ENCODE peak calls at places on chromosomes 2 and 18, in six cellular contexts. One of them, this sample, is unnamed.

GRCh38 chr18:56516769-56517168 is 121.6 kb downstream of the TXNL1 start:
- DNase-seq in lung microvascular endothelial cell: no peak
- DNase-seq in RWPE1: no peak
- DNase-seq in cortex of kidney: no peak
- DNase-seq in stimulated activated CD8-positive, alpha-beta memory T cell treated with anti-CD3 and anti-CD28 coated beads, Interleukin-7, amount 100 ng/mL, for 1 hour: no peak
- DNase-seq in ureter: no peak
- DNase-seq in this sample: no peak

GRCh38 chr2:4763009-4763408 is 929.2 kb upstream of the SOX11 start:
- DNase-seq in ureter: no peak
- DNase-seq in lung microvascular endothelial cell: peak
- DNase-seq in stimulated activated CD8-positive, alpha-beta memory T cell treated with anti-CD3 and anti-CD28 coated beads, Interleukin-7, amount 100 ng/mL, for 1 hour: no peak
- DNase-seq in cortex of kidney: no peak
- DNase-seq in RWPE1: no peak
- DNase-seq in this sample: no peak

GRCh38 chr2:170141865-170142264 is 36.1 kb upstream of the MYO3B start:
- DNase-seq in stimulated activated CD8-positive, alpha-beta memory T cell treated with anti-CD3 and anti-CD28 coated beads, Interleukin-7, amount 100 ng/mL, for 1 hour: no peak
- DNase-seq in cortex of kidney: no peak
- DNase-seq in RWPE1: no peak
- DNase-seq in lung microvascular endothelial cell: no peak
- DNase-seq in ureter: no peak
- DNase-seq in this sample: no peak

GRCh38 chr18:67634631-67635338 is 118.3 kb upstream of the DSEL start:
- DNase-seq in cortex of kidney: no peak
- DNase-seq in lung microvascular endothelial cell: no peak
- DNase-seq in ureter: no peak
- DNase-seq in stimulated activated CD8-positive, alpha-beta memory T cell treated with anti-CD3 and anti-CD28 coated beads, Interleukin-7, amount 100 ng/mL, for 1 hour: no peak
- DNase-seq in RWPE1: no peak
- DNase-seq in this sample: no peak

GRCh38 chr18:13450289-13451207 is 232.0 kb downstream of the LDLRAD4 start:
- DNase-seq in ureter: peak
- DNase-seq in RWPE1: no peak
- DNase-seq in lung microvascular endothelial cell: no peak
- DNase-seq in cortex of kidney: no peak
- DNase-seq in stimulated activated CD8-positive, alpha-beta memory T cell treated with anti-CD3 and anti-CD28 coated beads, Interleukin-7, amount 100 ng/mL, for 1 hour: no peak
- DNase-seq in this sample: no peak

GRCh38 chr2:240601831-240602160 is 15.3 kb downstream of the CAPN10 start:
- DNase-seq in cortex of kidney: no peak
- DNase-seq in lung microvascular endothelial cell: no peak
- DNase-seq in stimulated activated CD8-positive, alpha-beta memory T cell treated with anti-CD3 and anti-CD28 coated beads, Interleukin-7, amount 100 ng/mL, for 1 hour: no peak
- DNase-seq in RWPE1: no peak
- DNase-seq in ureter: no peak
- DNase-seq in this sample: no peak

GRCh38 chr2:223185638-223186037 is 133.6 kb downstream of the KCNE4 start:
- DNase-seq in ureter: no peak
- DNase-seq in lung microvascular endothelial cell: no peak
- DNase-seq in stimulated activated CD8-positive, alpha-beta memory T cell treated with anti-CD3 and anti-CD28 coated beads, Interleukin-7, amount 100 ng/mL, for 1 hour: no peak
- DNase-seq in cortex of kidney: no peak
- DNase-seq in RWPE1: peak
- DNase-seq in this sample: no peak

GRCh38 chr2:23745068-23745725 is 181.7 kb downstream of the ATAD2B start:
- DNase-seq in stimulated activated CD8-positive, alpha-beta memory T cell treated with anti-CD3 and anti-CD28 coated beads, Interleukin-7, amount 100 ng/mL, for 1 hour: no peak
- DNase-seq in ureter: no peak
- DNase-seq in lung microvascular endothelial cell: no peak
- DNase-seq in RWPE1: no peak
- DNase-seq in cortex of kidney: no peak
- DNase-seq in this sample: no peak

GRCh38 chr2:150410809-150411208 is 76.7 kb downstream of the RND3 start:
- DNase-seq in lung microvascular endothelial cell: peak
- DNase-seq in cortex of kidney: no peak
- DNase-seq in stimulated activated CD8-positive, alpha-beta memory T cell treated with anti-CD3 and anti-CD28 coated beads, Interleukin-7, amount 100 ng/mL, for 1 hour: no peak
- DNase-seq in ureter: no peak
- DNase-seq in RWPE1: peak
- DNase-seq in this sample: no peak

GRCh38 chr2:46318579-46319460 is 21.6 kb downstream of the EPAS1 start:
- DNase-seq in cortex of kidney: no peak
- DNase-seq in lung microvascular endothelial cell: no peak
- DNase-seq in stimulated activated CD8-positive, alpha-beta memory T cell treated with anti-CD3 and anti-CD28 coated beads, Interleukin-7, amount 100 ng/mL, for 1 hour: no peak
- DNase-seq in ureter: no peak
- DNase-seq in RWPE1: no peak
- DNase-seq in this sample: no peak

GRCh38 chr2:219409619-219410018 is 8.6 kb upstream of the DES start:
- DNase-seq in cortex of kidney: no peak
- DNase-seq in ureter: no peak
- DNase-seq in RWPE1: no peak
- DNase-seq in lung microvascular endothelial cell: no peak
- DNase-seq in stimulated activated CD8-positive, alpha-beta memory T cell treated with anti-CD3 and anti-CD28 coated beads, Interleukin-7, amount 100 ng/mL, for 1 hour: no peak
- DNase-seq in this sample: no peak

GRCh38 chr2:218265626-218266025 is 4.3 kb downstream of the AAMP start:
- DNase-seq in lung microvascular endothelial cell: no peak
- DNase-seq in RWPE1: no peak
- DNase-seq in stimulated activated CD8-positive, alpha-beta memory T cell treated with anti-CD3 and anti-CD28 coated beads, Interleukin-7, amount 100 ng/mL, for 1 hour: no peak
- DNase-seq in ureter: no peak
- DNase-seq in cortex of kidney: no peak
- DNase-seq in this sample: no peak

GRCh38 chr2:30185175-30185574 is 38.4 kb downstream of the YPEL5 start:
- DNase-seq in ureter: no peak
- DNase-seq in lung microvascular endothelial cell: no peak
- DNase-seq in RWPE1: no peak
- DNase-seq in cortex of kidney: no peak
- DNase-seq in stimulated activated CD8-positive, alpha-beta memory T cell treated with anti-CD3 and anti-CD28 coated beads, Interleukin-7, amount 100 ng/mL, for 1 hour: no peak
- DNase-seq in this sample: no peak

GRCh38 chr2:219490600-219491130 is 8.0 kb upstream of the GMPPA start:
- DNase-seq in stimulated activated CD8-positive, alpha-beta memory T cell treated with anti-CD3 and anti-CD28 coated beads, Interleukin-7, amount 100 ng/mL, for 1 hour: no peak
- DNase-seq in ureter: no peak
- DNase-seq in lung microvascular endothelial cell: no peak
- DNase-seq in RWPE1: no peak
- DNase-seq in cortex of kidney: no peak
- DNase-seq in this sample: no peak

GRCh38 chr2:42764096-42764495 is at the start of gene OXER1:
- DNase-seq in stimulated activated CD8-positive, alpha-beta memory T cell treated with anti-CD3 and anti-CD28 coated beads, Interleukin-7, amount 100 ng/mL, for 1 hour: no peak
- DNase-seq in cortex of kidney: no peak
- DNase-seq in ureter: no peak
- DNase-seq in lung microvascular endothelial cell: no peak
- DNase-seq in RWPE1: no peak
- DNase-seq in this sample: no peak

GRCh38 chr18:23703057-23703986 is 14.1 kb downstream of the LAMA3 start:
- DNase-seq in lung microvascular endothelial cell: peak
- DNase-seq in stimulated activated CD8-positive, alpha-beta memory T cell treated with anti-CD3 and anti-CD28 coated beads, Interleukin-7, amount 100 ng/mL, for 1 hour: no peak
- DNase-seq in cortex of kidney: no peak
- DNase-seq in ureter: no peak
- DNase-seq in RWPE1: peak
- DNase-seq in this sample: no peak

GRCh38 chr18:8952796-8953760 is 149.4 kb upstream of the NDUFV2 start:
- DNase-seq in RWPE1: peak
- DNase-seq in lung microvascular endothelial cell: no peak
- DNase-seq in cortex of kidney: no peak
- DNase-seq in stimulated activated CD8-positive, alpha-beta memory T cell treated with anti-CD3 and anti-CD28 coated beads, Interleukin-7, amount 100 ng/mL, for 1 hour: no peak
- DNase-seq in ureter: no peak
- DNase-seq in this sample: no peak

GRCh38 chr2:193542762-193543161 is 1348.0 kb upstream of the TMEFF2 start:
- DNase-seq in stimulated activated CD8-positive, alpha-beta memory T cell treated with anti-CD3 and anti-CD28 coated beads, Interleukin-7, amount 100 ng/mL, for 1 hour: no peak
- DNase-seq in lung microvascular endothelial cell: no peak
- DNase-seq in ureter: no peak
- DNase-seq in RWPE1: no peak
- DNase-seq in cortex of kidney: no peak
- DNase-seq in this sample: no peak

GRCh38 chr2:8447610-8448221 is 234.1 kb upstream of the ID2 start:
- DNase-seq in lung microvascular endothelial cell: no peak
- DNase-seq in stimulated activated CD8-positive, alpha-beta memory T cell treated with anti-CD3 and anti-CD28 coated beads, Interleukin-7, amount 100 ng/mL, for 1 hour: no peak
- DNase-seq in cortex of kidney: no peak
- DNase-seq in ureter: no peak
- DNase-seq in RWPE1: peak
- DNase-seq in this sample: no peak

GRCh38 chr2:121735520-121736074 is 1.1 kb downstream of the NIFK start:
- DNase-seq in RWPE1: peak
- DNase-seq in cortex of kidney: no peak
- DNase-seq in lung microvascular endothelial cell: peak
- DNase-seq in stimulated activated CD8-positive, alpha-beta memory T cell treated with anti-CD3 and anti-CD28 coated beads, Interleukin-7, amount 100 ng/mL, for 1 hour: no peak
- DNase-seq in ureter: no peak
- DNase-seq in this sample: no peak

GRCh38 chr2:208042041-208042440 is 16.7 kb upstream of the PLEKHM3 start:
- DNase-seq in lung microvascular endothelial cell: no peak
- DNase-seq in stimulated activated CD8-positive, alpha-beta memory T cell treated with anti-CD3 and anti-CD28 coated beads, Interleukin-7, amount 100 ng/mL, for 1 hour: no peak
- DNase-seq in RWPE1: no peak
- DNase-seq in cortex of kidney: no peak
- DNase-seq in ureter: no peak
- DNase-seq in this sample: no peak

GRCh38 chr2:171160630-171161424 is at the start of gene TLK1:
- DNase-seq in stimulated activated CD8-positive, alpha-beta memory T cell treated with anti-CD3 and anti-CD28 coated beads, Interleukin-7, amount 100 ng/mL, for 1 hour: peak
- DNase-seq in cortex of kidney: no peak
- DNase-seq in lung microvascular endothelial cell: peak
- DNase-seq in RWPE1: peak
- DNase-seq in ureter: peak
- DNase-seq in this sample: peak

GRCh38 chr2:55112229-55113016 is 62.2 kb upstream of the RTN4 start:
- DNase-seq in ureter: peak
- DNase-seq in lung microvascular endothelial cell: peak
- DNase-seq in cortex of kidney: no peak
- DNase-seq in RWPE1: no peak
- DNase-seq in stimulated activated CD8-positive, alpha-beta memory T cell treated with anti-CD3 and anti-CD28 coated beads, Interleukin-7, amount 100 ng/mL, for 1 hour: no peak
- DNase-seq in this sample: no peak

GRCh38 chr2:69007169-69007568 is 5.8 kb upstream of the ANTXR1 start:
- DNase-seq in RWPE1: no peak
- DNase-seq in stimulated activated CD8-positive, alpha-beta memory T cell treated with anti-CD3 and anti-CD28 coated beads, Interleukin-7, amount 100 ng/mL, for 1 hour: no peak
- DNase-seq in ureter: no peak
- DNase-seq in lung microvascular endothelial cell: no peak
- DNase-seq in cortex of kidney: no peak
- DNase-seq in this sample: no peak

GRCh38 chr2:241811209-241811951 is 2.4 kb downstream of the NEU4 start:
- DNase-seq in cortex of kidney: no peak
- DNase-seq in lung microvascular endothelial cell: no peak
- DNase-seq in stimulated activated CD8-positive, alpha-beta memory T cell treated with anti-CD3 and anti-CD28 coated beads, Interleukin-7, amount 100 ng/mL, for 1 hour: no peak
- DNase-seq in ureter: no peak
- DNase-seq in RWPE1: no peak
- DNase-seq in this sample: no peak